ENCODE peak calls at places on chromosomes 4 and X, in four cellular contexts. F is lung, L is glutamatergic neuron, X is WERI-Rb-1. I is an unnamed sample.

GRCh38 chrX:70168238-70169188 is 8.8 kb upstream of the DGAT2L6 start:
- DNase-seq in X (no peak), L (no peak), F (no peak), I (no peak)

GRCh38 chr4:72977936-72978485 is 91.5 kb downstream of the COX18 start:
- DNase-seq in F (no peak), X (no peak), L (no peak), I (no peak)

GRCh38 chrX:71627588-71628404 is 9.5 kb upstream of the CXCR3 start:
- DNase-seq in X (no peak), L (no peak), F (no peak), I (no peak)

GRCh38 chrX:123153846-123154335 is 30.2 kb upstream of the GRIA3 start:
- DNase-seq in X (no peak), F (no peak), L (no peak), I (no peak)

GRCh38 chr4:82287720-82288119 is 86.1 kb downstream of the HNRNPD start:
- DNase-seq in F (no peak), X (no peak), L (no peak), I (no peak)

GRCh38 chrX:45806410-45807121 is 605.9 kb upstream of the DIPK2B start:
- DNase-seq in F (no peak), X (no peak), L (no peak), I (no peak)

GRCh38 chrX:110022555-110023448 is 19.9 kb downstream of the TMEM164 start:
- DNase-seq in L (no peak), X (no peak), F (no peak), I (no peak)

GRCh38 chr4:163048447-163048846 is 118.2 kb downstream of the NAF1 start:
- DNase-seq in L (peak; percentile 44), X (peak; percentile 65), F (no peak), I (no peak)

GRCh38 chr4:113978561-113979156 is 788 bp downstream of the ARSJ start:
- DNase-seq in F (no peak), X (peak; percentile 30), L (no peak), I (no peak)

GRCh38 chrX:39309018-39309620 is 507.9 kb downstream of the MID1IP1 start:
- DNase-seq in F (no peak), X (no peak), L (no peak), I (no peak)

GRCh38 chr4:70734168-70734954 is 12.6 kb downstream of the RUFY3 start:
- DNase-seq in L (no peak), X (no peak), F (no peak), I (no peak)

GRCh38 chr4:127586922-127587571 is 45.7 kb upstream of the INTU start:
- DNase-seq in F (no peak), L (no peak), X (peak; percentile 53), I (no peak)

GRCh38 chrX:150411656-150412055 is 48.5 kb downstream of the MAMLD1 start:
- DNase-seq in X (no peak), L (no peak), F (no peak), I (no peak)

GRCh38 chr4:7722716-7723115 is 216.9 kb downstream of the AFAP1 start:
- DNase-seq in F (no peak), L (no peak), X (no peak), I (no peak)

GRCh38 chr4:84470204-84470785 is 28.8 kb downstream of the NKX6-1 start:
- DNase-seq in X (no peak), L (no peak), F (no peak), I (no peak)
- TF ChIP-seq CTCF in X (peak; percentile 32), L (no peak), F (no peak), I (no peak)

GRCh38 chr4:41363384-41363981 is 106.8 kb downstream of the UCHL1 start:
- DNase-seq in F (peak; percentile 44), X (no peak), L (no peak), I (no peak)
- TF ChIP-seq CTCF in F (no peak), X (no peak), L (no peak), I (no peak)

GRCh38 chrX:64570204-64570603 is 175.0 kb upstream of the MTMR8 start:
- DNase-seq in F (no peak), L (no peak), X (no peak), I (no peak)
- TF ChIP-seq CTCF in F (no peak), L (peak; percentile 19), X (no peak), I (peak; percentile 42)

DNA sequence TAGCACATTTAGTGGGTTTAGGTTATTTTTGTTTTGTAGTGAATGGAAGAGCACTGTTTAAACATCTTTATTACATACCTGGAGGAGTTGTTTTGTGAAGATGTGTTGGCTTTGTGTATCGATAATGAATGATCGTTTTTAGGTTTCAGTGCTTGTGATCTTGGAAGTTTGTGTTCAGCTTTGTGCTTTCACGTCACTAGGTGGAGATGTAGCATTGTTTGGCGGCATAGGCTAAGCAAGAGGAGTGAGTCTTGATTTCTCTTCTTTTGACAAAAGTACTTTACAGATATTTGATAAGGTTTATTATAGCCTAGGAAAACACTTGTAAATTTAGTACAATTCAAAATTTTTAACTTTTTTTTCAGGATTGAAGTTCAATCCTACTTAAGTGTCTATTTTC is 50.4 kb downstream of the PDK3 start:
- DNase-seq in L (no peak), F (no peak), X (no peak), I (no peak)
- TF ChIP-seq CTCF in L (no peak), F (peak; percentile 22), X (peak; percentile 32), I (peak; percentile 61)